ENCODE peak calls at places on chromosomes 16 and 17, in four cellular contexts. O is tibial nerve, I is hepatocyte, X is sigmoid colon. M is an unnamed sample.
A peak's percentile ranks its signal among the peaks of the same experiment; 100 is the strongest.

GRCh38 chr17:49201481-49201927 is 8.9 kb downstream of the GNGT2 start:
- DNase-seq in X (no peak), I (no peak), O (no peak), M (no peak)

GRCh38 chr17:41315204-41315794 is at the start of gene KRTAP17-1:
- DNase-seq in O (no peak), X (no peak), I (no peak), M (no peak)

GRCh38 chr16:56780646-56781045 is 50.7 kb downstream of the NUP93 start:
- DNase-seq in I (no peak), X (no peak), O (no peak), M (no peak)

GRCh38 chr17:8470447-8471047 is 34.9 kb downstream of the NDEL1 start:
- DNase-seq in O (no peak), X (peak; percentile 84), I (no peak), M (no peak)

GRCh38 chr17:73142763-73143395 is 21.9 kb upstream of the SSTR2 start:
- DNase-seq in O (no peak), X (no peak), I (no peak), M (no peak)

GRCh38 chr17:7673239-7673638 is 14.1 kb downstream of the TP53 start:
- DNase-seq in O (no peak), X (no peak), I (no peak), M (peak; percentile 12)

GRCh38 chr16:50460538-50461399 is 87.4 kb upstream of the NKD1 start:
- DNase-seq in O (no peak), I (no peak), X (peak; percentile 33), M (no peak)

GRCh38 chr16:16059895-16060590 is 110.6 kb downstream of the ABCC1 start:
- DNase-seq in X (no peak), I (no peak), O (no peak), M (no peak)

GRCh38 chr17:38874505-38875419 is 4.9 kb downstream of the LASP1 start:
- DNase-seq in I (no peak), O (no peak), X (no peak), M (no peak)

GRCh38 chr17:51083976-51084375 is 36.7 kb downstream of the SPAG9 start:
- DNase-seq in O (no peak), X (no peak), I (no peak), M (no peak)

GRCh38 chr16:28317040-28317880 is 24.9 kb downstream of the SBK1 start:
- DNase-seq in X (no peak), I (peak; percentile 69), O (no peak), M (peak; percentile 58)

GRCh38 chr17:43309505-43310329 is 75.9 kb upstream of the RNU2-1 start:
- DNase-seq in O (no peak), I (no peak), X (peak; percentile 51), M (no peak)

GRCh38 chr16:11264155-11264832 is 4.8 kb downstream of the TNP2 start:
- DNase-seq in O (no peak), X (no peak), I (no peak), M (no peak)

GRCh38 chr17:79613195-79613517 is 2.3 kb upstream of the RBFOX3 start:
- DNase-seq in X (no peak), O (no peak), I (no peak), M (no peak)

GRCh38 chr17:20063665-20064648 is 54.8 kb downstream of the SPECC1 start:
- DNase-seq in X (peak; percentile 90), O (peak; percentile 86), I (peak; percentile 33), M (no peak)

GRCh38 chr17:17140590-17140980 is 65.5 kb downstream of the PLD6 start:
- DNase-seq in O (no peak), X (no peak), I (no peak), M (no peak)
- TF ChIP-seq CTCF in O (no peak), X (no peak), I (no peak), M (no peak)

GRCh38 chr16:73743665-73744496 is 552.7 kb upstream of the PSMD7 start:
- DNase-seq in O (no peak), I (no peak), X (no peak), M (no peak)
- TF ChIP-seq CTCF in O (no peak), I (no peak), X (no peak), M (peak; percentile 9)

DNA sequence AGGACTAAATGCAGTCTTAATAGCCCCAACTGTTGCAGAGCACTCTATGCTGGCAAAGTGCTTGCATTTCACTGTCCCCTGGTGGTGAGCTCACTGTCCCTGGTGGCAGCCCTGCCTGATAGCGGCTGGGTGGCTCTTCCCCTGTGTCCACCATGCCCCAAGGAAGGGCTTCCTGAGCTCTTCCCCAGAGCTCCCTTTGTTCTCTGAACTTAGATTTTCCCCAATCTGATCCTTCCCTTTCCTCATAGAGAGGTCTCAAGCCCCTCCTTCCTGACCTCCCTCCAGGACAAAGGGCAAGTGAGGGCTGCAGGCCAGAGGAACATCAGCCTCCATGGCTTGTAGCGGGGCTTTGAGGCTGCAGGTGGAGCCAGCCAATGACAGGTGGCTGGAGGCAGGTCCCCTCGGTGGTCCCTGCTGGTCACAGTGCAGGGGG is 17.0 kb downstream of the BEAN1 start:
- DNase-seq in X (no peak), O (no peak), I (no peak), M (no peak)
- TF ChIP-seq CTCF in X (no peak), O (no peak), I (no peak), M (no peak)

GRCh38 chr16:53805113-53805512 is 101.2 kb downstream of the FTO start:
- DNase-seq in I (no peak), O (no peak), X (no peak), M (no peak)

GRCh38 chr16:53804467-53804866 is 100.5 kb downstream of the FTO start:
- DNase-seq in X (no peak), O (no peak), I (no peak), M (no peak)

GRCh38 chr16:53812914-53813313 is 109.0 kb downstream of the FTO start:
- DNase-seq in X (no peak), O (no peak), I (no peak), M (no peak)

GRCh38 chr16:53805747-53806146 is 101.8 kb downstream of the FTO start:
- DNase-seq in O (no peak), I (no peak), X (no peak), M (no peak)

GRCh38 chr16:53809088-53809951 is 105.4 kb downstream of the FTO start:
- DNase-seq in I (no peak), O (no peak), X (no peak), M (no peak)
- TF ChIP-seq CTCF in I (no peak), O (no peak), X (no peak), M (no peak)

DNA sequence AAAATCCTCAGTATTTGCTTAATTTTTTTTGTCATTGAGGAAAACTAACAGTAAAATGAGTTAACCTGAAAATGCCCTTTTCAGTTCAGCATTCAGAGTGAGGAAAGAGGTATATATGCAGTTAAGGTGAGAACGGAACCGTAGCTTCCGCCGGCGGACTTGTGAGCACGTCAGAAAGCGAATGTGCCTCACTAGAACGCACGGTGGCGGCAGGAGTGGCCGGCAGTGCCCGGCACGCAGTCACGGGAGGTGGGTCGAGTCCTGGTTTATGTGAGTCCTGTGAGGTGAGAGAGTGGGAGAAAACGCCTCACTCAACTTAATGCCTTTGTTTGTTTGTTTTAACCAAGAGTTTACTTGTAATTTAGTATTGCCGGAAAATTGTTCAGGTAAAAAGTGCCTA is 6.1 kb downstream of the SEC14L1 start:
- DNase-seq in X (no peak), I (peak; percentile 69), O (no peak), M (no peak)
- TF ChIP-seq CTCF in X (no peak), I (peak; percentile 25), O (no peak), M (no peak)

M was measured in D721Med.